ENCODE peak calls at places on chromosomes 12 and 14, in six cellular contexts. M is germinal center; H is hippocampal formation; O is CD8-positive, alpha-beta T cell; T is nephron progenitor cell; D is brain microvascular endothelial cell. E is an unnamed sample.

GRCh38 chr12:130280226-130280625 is 57.5 kb upstream of the PIWIL1 start:
- DNase-seq in M (no peak), H (peak), O (no peak), T (no peak), D (peak), E (no peak)

GRCh38 chr12:3293446-3294161 is 197.4 kb upstream of the PRMT8 start:
- DNase-seq in M (no peak), H (no peak), O (no peak), T (no peak), D (peak), E (peak)

GRCh38 chr14:39023939-39024871 is 78.8 kb downstream of the SEC23A start:
- DNase-seq in M (no peak), H (no peak), O (no peak), T (no peak), D (no peak), E (no peak)

GRCh38 chr12:93198086-93198485 is 179.6 kb upstream of the NUDT4 start:
- DNase-seq in M (no peak), H (no peak), O (no peak), T (no peak), D (peak), E (peak)

GRCh38 chr14:26722258-26722657 is 124.4 kb upstream of the NOVA1 start:
- DNase-seq in M (no peak), H (no peak), O (no peak), T (no peak), D (no peak), E (no peak)

GRCh38 chr12:113361574-113362370 is 3.4 kb downstream of the PLBD2 start:
- DNase-seq in M (no peak), H (no peak), O (no peak), T (no peak), D (no peak), E (no peak)

GRCh38 chr14:89041245-89041585 is 216.8 kb downstream of the TTC8 start:
- DNase-seq in M (no peak), H (peak), O (no peak), T (no peak), D (no peak), E (peak)

GRCh38 chr12:27780612-27781408 is 774 bp upstream of the MANSC4 start:
- DNase-seq in M (peak), H (no peak), O (no peak), T (peak), D (peak), E (peak)

E was measured in renal cortical epithelial cell.